ENCODE peak calls at places on chromosomes 7 and 10, in seven cellular contexts. P, B, I, N, K, D and Z are unnamed samples.

GRCh38 chr10:60488111-60488669 is 98.5 kb upstream of the ANK3 start:
- DNase-seq in D (no peak), B (no peak), I (no peak), N (no peak), P (no peak), K (no peak), Z (no peak)

GRCh38 chr7:128128401-128128800 is 97.2 kb upstream of the LRRC4 start:
- DNase-seq in I (no peak), N (no peak), K (no peak), D (no peak), B (no peak), P (no peak), Z (no peak)

GRCh38 chr7:122528879-122529481 is 169.9 kb downstream of the RNF133 start:
- DNase-seq in K (no peak), P (peak; percentile 68), I (no peak), D (peak; percentile 62), N (no peak), B (no peak), Z (no peak)

GRCh38 chr10:14617850-14618249 is 156.8 kb downstream of the FAM107B start:
- DNase-seq in I (no peak), P (no peak), D (peak; percentile 82), B (no peak), N (no peak), K (no peak), Z (no peak)

GRCh38 chr7:30365626-30366025 is 81.2 kb downstream of the ZNRF2 start:
- DNase-seq in K (no peak), I (no peak), D (peak; percentile 28), B (no peak), P (no peak), N (no peak), Z (no peak)

GRCh38 chr7:47852330-47853245 is 95.7 kb downstream of the PKD1L1 start:
- DNase-seq in D (peak; percentile 28), P (no peak), N (no peak), I (no peak), B (no peak), K (no peak), Z (no peak)

GRCh38 chr10:69958232-69958902 is 94.3 kb upstream of the MACROH2A2 start:
- DNase-seq in N (no peak), I (no peak), K (peak; percentile 27), B (no peak), P (peak; percentile 43), D (peak; percentile 66), Z (no peak)

GRCh38 chr7:25758559-25758958 is 393.4 kb upstream of the NFE2L3 start:
- DNase-seq in D (no peak), I (no peak), B (no peak), P (no peak), K (no peak), N (no peak), Z (no peak)

GRCh38 chr10:121281576-121281975 is 316.7 kb downstream of the FGFR2 start:
- DNase-seq in B (no peak), I (no peak), P (no peak), K (no peak), N (no peak), D (no peak), Z (no peak)

GRCh38 chr10:127041561-127041960 is 136.3 kb downstream of the DOCK1 start:
- DNase-seq in K (no peak), B (no peak), D (peak; percentile 95), N (peak; percentile 79), I (no peak), P (peak; percentile 5), Z (no peak)

GRCh38 chr10:47261121-47261520 is 38.9 kb upstream of the GDF10 start:
- DNase-seq in B (no peak), D (no peak), P (no peak), I (no peak), N (no peak), K (no peak), Z (no peak)

GRCh38 chr7:7201583-7202374 is 19.4 kb downstream of the C1GALT1 start:
- DNase-seq in K (peak; percentile 70), I (no peak), B (no peak), N (no peak), P (no peak), D (no peak), Z (no peak)

GRCh38 chr7:21550076-21550475 is 7.2 kb downstream of the DNAH11 start:
- DNase-seq in K (no peak), I (no peak), B (no peak), N (no peak), P (no peak), D (no peak), Z (no peak)

GRCh38 chr10:24277277-24277676 is 68.3 kb downstream of the KIAA1217 start:
- DNase-seq in N (no peak), P (no peak), D (no peak), B (no peak), I (no peak), K (no peak), Z (no peak)

GRCh38 chr10:72808001-72808400 is 85.5 kb upstream of the OIT3 start:
- DNase-seq in I (no peak), D (no peak), K (no peak), P (no peak), B (no peak), N (no peak), Z (no peak)

GRCh38 chr7:120988591-120989299 is at the start of gene CPED1:
- DNase-seq in P (peak; percentile 71), D (peak; percentile 85), K (peak; percentile 60), N (peak; percentile 73), B (peak; percentile 70), I (peak; percentile 84), Z (peak; percentile 89)

GRCh38 chr7:47350425-47350824 is 231.5 kb downstream of the TNS3 start:
- DNase-seq in B (no peak), D (no peak), K (peak; percentile 23), N (no peak), I (no peak), P (no peak), Z (no peak)

GRCh38 chr7:149003018-149003417 is 25.3 kb downstream of the PDIA4 start:
- DNase-seq in D (no peak), I (no peak), N (no peak), B (no peak), K (no peak), P (no peak), Z (no peak)

GRCh38 chr7:128708235-128708634 is 30.9 kb upstream of the CALU start:
- DNase-seq in B (no peak), K (no peak), I (no peak), N (no peak), P (no peak), D (no peak), Z (no peak)

GRCh38 chr10:128178319-128178937 is 52.2 kb upstream of the MKI67 start:
- DNase-seq in K (no peak), P (peak; percentile 35), I (no peak), D (peak; percentile 46), N (no peak), B (no peak), Z (no peak)

GRCh38 chr7:82413237-82413636 is 30.3 kb downstream of the CACNA2D1 start:
- DNase-seq in K (no peak), N (no peak), B (no peak), I (peak; percentile 22), D (peak; percentile 21), P (no peak), Z (no peak)

GRCh38 chr10:29596826-29597225 is 37.9 kb downstream of the SVIL start:
- DNase-seq in B (no peak), K (no peak), N (no peak), I (no peak), D (no peak), P (no peak), Z (no peak)

GRCh38 chr10:125024496-125025234 is 82.7 kb downstream of the ZRANB1 start:
- DNase-seq in I (no peak), K (no peak), D (no peak), B (no peak), N (no peak), P (peak; percentile 58), Z (no peak)

GRCh38 chr10:125022671-125023070 is 80.7 kb downstream of the ZRANB1 start:
- DNase-seq in K (no peak), B (no peak), D (no peak), I (no peak), N (no peak), P (no peak), Z (no peak)

GRCh38 chr10:125021686-125022374 is 79.9 kb downstream of the ZRANB1 start:
- DNase-seq in N (no peak), D (no peak), K (no peak), I (no peak), P (no peak), B (no peak), Z (no peak)

GRCh38 chr10:125023862-125024495 is 82.1 kb downstream of the ZRANB1 start:
- DNase-seq in K (peak; percentile 66), B (peak; percentile 54), I (peak; percentile 80), D (peak; percentile 43), P (peak; percentile 31), N (no peak), Z (no peak)

DNA sequence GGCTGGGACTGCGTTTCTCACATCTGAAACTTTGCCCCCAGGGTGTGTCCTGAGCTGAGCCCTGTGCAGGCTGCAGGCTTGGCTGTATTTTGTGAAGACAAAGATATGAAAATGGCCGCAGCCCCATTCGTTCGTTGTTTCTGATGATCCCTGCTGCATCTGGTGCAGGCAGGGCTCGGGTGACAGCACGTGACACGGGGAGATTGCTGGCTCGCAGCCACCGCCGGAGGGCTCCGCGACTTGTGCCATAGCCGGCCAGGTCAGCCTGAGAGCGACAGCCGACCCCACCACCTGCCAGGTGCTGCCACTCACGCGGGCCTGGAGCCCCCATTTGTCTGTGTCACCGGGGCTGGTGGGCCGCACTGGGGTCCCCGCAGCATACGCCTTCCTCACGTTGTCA is 81.3 kb downstream of the ZRANB1 start:
- DNase-seq in B (no peak), N (no peak), I (no peak), P (no peak), K (peak; percentile 54), D (no peak), Z (no peak)
- H3K4me3 ChIP-seq in B (no peak overlapping the region), N (no peak overlapping the region), I (peak overlapping the region; percentile 41), P (no peak overlapping the region), K (no peak overlapping the region), D (no peak overlapping the region), Z (peak overlapping the region; percentile 57)

GRCh38 chr10:102396751-102397151 is 1.2 kb downstream of the NFKB2 start:
- DNase-seq in K (no peak), N (no peak), I (no peak), B (no peak), P (no peak), D (no peak), Z (no peak)
- H3K4me3 ChIP-seq in K (peak overlapping the region; percentile 68), N (peak overlapping the region; percentile 82), I (peak overlapping the region; percentile 72), B (no peak overlapping the region), P (no peak overlapping the region), D (peak overlapping the region; percentile 87), Z (peak overlapping the region; percentile 90)

DNA sequence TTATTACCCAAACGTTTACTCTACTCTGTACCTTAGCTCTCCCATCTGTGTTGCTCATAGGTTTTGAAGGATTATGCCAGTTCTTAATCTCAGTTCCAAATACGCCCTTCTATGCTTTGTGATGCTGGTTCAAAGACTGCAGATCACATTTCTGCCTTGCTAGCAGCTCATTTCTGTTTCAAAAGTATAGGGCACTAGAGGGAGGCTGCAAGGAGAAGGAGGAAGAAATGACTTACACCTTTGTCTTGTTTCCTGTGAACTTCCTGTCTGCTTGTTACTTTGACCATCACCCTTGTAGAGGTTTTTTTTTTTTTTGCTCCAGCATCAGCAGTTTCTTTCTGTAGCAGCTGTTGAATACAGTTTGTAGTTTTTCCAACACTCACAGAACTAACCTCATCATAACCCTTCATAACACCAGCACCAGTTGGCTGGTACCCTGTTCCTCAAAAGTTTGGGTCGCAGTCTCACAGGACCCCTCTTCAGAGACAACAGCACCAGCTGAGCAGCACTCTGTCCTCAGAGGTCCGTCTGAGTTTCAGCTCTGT is 16.5 kb downstream of the SLK start:
- DNase-seq in I (no peak), N (no peak), B (no peak), D (peak; percentile 10), P (peak; percentile 57), K (no peak), Z (no peak)
- H3K4me3 ChIP-seq in I (no peak overlapping the region), N (no peak overlapping the region), B (no peak overlapping the region), D (no peak overlapping the region), P (peak overlapping the region; percentile 27), K (no peak overlapping the region), Z (no peak overlapping the region)

GRCh38 chr7:19538036-19538435 is 170.8 kb downstream of the POLR1F start:
- DNase-seq in B (no peak), I (no peak), K (no peak), N (no peak), P (no peak), D (peak; percentile 20), Z (no peak)
- H3K4me3 ChIP-seq in B (no peak overlapping the region), I (no peak overlapping the region), K (no peak overlapping the region), N (no peak overlapping the region), P (no peak overlapping the region), D (peak overlapping the region; percentile 25), Z (peak overlapping the region; percentile 2)